ENCODE peak calls at places on chromosomes 5 and 9, in eight cellular contexts. Y is lower lobe of right lung; S is naive thymus-derived CD8-positive, alpha-beta T cell; R is stimulated activated CD8-positive, alpha-beta memory T cell treated with anti-CD3 and anti-CD28 coated beads, Interleukin-4, amount 100 ng/mL, for 4 hours; T is iris pigment epithelial cell; J is NCI-H1105; B is upper lobe of left lung; A is HFFc6. V is an unnamed sample.

GRCh38 chr9:3956081-3956701 is 343.7 kb downstream of the GLIS3 start:
- DNase-seq in Y (no peak), S (no peak), R (no peak), T (no peak), J (no peak), B (no peak), A (no peak), V (no peak)

GRCh38 chr5:36855141-36855495 is 21.5 kb upstream of the NIPBL start:
- DNase-seq in Y (no peak), S (no peak), R (no peak), T (no peak), J (no peak), B (no peak), A (no peak), V (no peak)

GRCh38 chr5:36373527-36374086 is 71.9 kb upstream of the RANBP3L start:
- DNase-seq in Y (peak; percentile 68), S (no peak), R (no peak), T (peak; percentile 83), J (no peak), B (peak; percentile 84), A (peak; percentile 68), V (no peak)

GRCh38 chr5:172776235-172776594 is 5.2 kb upstream of the DUSP1 start:
- DNase-seq in Y (no peak), S (no peak), R (no peak), T (no peak), J (no peak), B (peak; percentile 22), A (no peak), V (no peak)

GRCh38 chr5:41270423-41271251 is 57.3 kb upstream of the C6 start:
- DNase-seq in Y (no peak), S (no peak), R (no peak), T (peak; percentile 59), J (peak; percentile 6), B (no peak), A (peak; percentile 60), V (no peak)

GRCh38 chr5:16663848-16664247 is 47.1 kb upstream of the RETREG1 start:
- DNase-seq in Y (no peak), S (no peak), R (no peak), T (no peak), J (no peak), B (no peak), A (no peak), V (no peak)

GRCh38 chr9:35341585-35341984 is 148.3 kb upstream of the RUSC2 start:
- DNase-seq in Y (peak; percentile 59), S (no peak), R (no peak), T (peak; percentile 43), J (no peak), B (peak; percentile 75), A (peak; percentile 64), V (no peak)

GRCh38 chr9:121736147-121736721 is 84.8 kb downstream of the DAB2IP start:
- DNase-seq in Y (peak; percentile 88), S (no peak), R (no peak), T (peak; percentile 15), J (no peak), B (peak; percentile 84), A (no peak), V (no peak)

GRCh38 chr9:113504725-113505590 is 41.4 kb downstream of the RGS3 start:
- DNase-seq in Y (peak; percentile 27), S (no peak), R (no peak), T (peak; percentile 11), J (no peak), B (no peak), A (no peak), V (no peak)

GRCh38 chr5:90111354-90112070 is 298.0 kb downstream of the CETN3 start:
- DNase-seq in Y (no peak), S (no peak), R (no peak), T (peak; percentile 82), J (no peak), B (no peak), A (no peak), V (no peak)

GRCh38 chr5:41519801-41520200 is 9.4 kb upstream of the PLCXD3 start:
- DNase-seq in Y (no peak), S (no peak), R (no peak), T (no peak), J (no peak), B (no peak), A (no peak), V (no peak)

GRCh38 chr5:114089247-114089646 is 272.6 kb upstream of the KCNN2 start:
- DNase-seq in Y (no peak), S (no peak), R (no peak), T (no peak), J (no peak), B (no peak), A (no peak), V (no peak)

GRCh38 chr5:132102944-132103343 is 29.4 kb downstream of the CSF2 start:
- DNase-seq in Y (no peak), S (no peak), R (no peak), T (no peak), J (no peak), B (no peak), A (no peak), V (no peak)

GRCh38 chr9:134462304-134462703 is 136.0 kb downstream of the RXRA start:
- DNase-seq in Y (no peak), S (no peak), R (no peak), T (no peak), J (no peak), B (no peak), A (no peak), V (no peak)

GRCh38 chr9:104927912-104928740 is at the start of gene ABCA1:
- DNase-seq in Y (peak; percentile 94), S (peak; percentile 83), R (peak; percentile 20), T (peak; percentile 89), J (peak; percentile 30), B (peak; percentile 95), A (peak; percentile 50), V (peak; percentile 89)

GRCh38 chr5:67773439-67773988 is 442.0 kb upstream of the PIK3R1 start:
- DNase-seq in Y (no peak), S (no peak), R (no peak), T (peak; percentile 40), J (no peak), B (no peak), A (no peak), V (no peak)

GRCh38 chr5:132224721-132225120 is 2.9 kb downstream of the P4HA2 start:
- DNase-seq in Y (no peak), S (peak; percentile 21), R (no peak), T (peak; percentile 45), J (no peak), B (peak; percentile 81), A (no peak), V (no peak)

GRCh38 chr5:10588779-10589447 is 25.0 kb downstream of the ANKRD33B start:
- DNase-seq in Y (no peak), S (peak; percentile 13), R (no peak), T (no peak), J (no peak), B (no peak), A (no peak), V (no peak)

GRCh38 chr5:150734579-150735384 is 24.0 kb downstream of the DCTN4 start:
- DNase-seq in Y (peak; percentile 86), S (no peak), R (no peak), T (no peak), J (no peak), B (peak; percentile 77), A (no peak), V (peak; percentile 62)

GRCh38 chr9:123940721-123941534 is 11.0 kb upstream of the DENND1A start:
- DNase-seq in Y (no peak), S (no peak), R (no peak), T (no peak), J (no peak), B (no peak), A (no peak), V (no peak)

GRCh38 chr9:113674436-113674835 is 201.7 kb upstream of the ZNF618 start:
- DNase-seq in Y (no peak), S (no peak), R (no peak), T (peak; percentile 64), J (no peak), B (no peak), A (peak; percentile 59), V (no peak)

GRCh38 chr5:87401626-87402025 is 11.1 kb downstream of the CCNH start:
- DNase-seq in Y (no peak), S (no peak), R (no peak), T (no peak), J (no peak), B (no peak), A (no peak), V (no peak)

GRCh38 chr9:106677815-106678214 is 185.2 kb upstream of the ZNF462 start:
- DNase-seq in Y (no peak), S (no peak), R (no peak), T (no peak), J (no peak), B (no peak), A (no peak), V (no peak)

GRCh38 chr9:114339130-114339908 is 9.7 kb downstream of the ORM2 start:
- DNase-seq in Y (peak; percentile 60), S (peak; percentile 73), R (no peak), T (peak; percentile 36), J (no peak), B (peak; percentile 61), A (peak; percentile 43), V (peak; percentile 84)

GRCh38 chr9:80552931-80553330 is 981.2 kb downstream of the TLE4 start:
- DNase-seq in Y (no peak), S (no peak), R (no peak), T (peak; percentile 75), J (no peak), B (no peak), A (no peak), V (no peak)

GRCh38 chr5:144333336-144333920 is 162.8 kb downstream of the KCTD16 start:
- DNase-seq in Y (no peak), S (no peak), R (no peak), T (peak; percentile 4), J (no peak), B (no peak), A (no peak), V (no peak)

GRCh38 chr9:125744616-125745387 is 2.4 kb upstream of the PBX3 start:
- DNase-seq in Y (no peak), S (no peak), R (no peak), T (peak; percentile 77), J (no peak), B (no peak), A (peak; percentile 89), V (no peak)